ENCODE peak calls at places on chromosomes 2 and 18, in five cellular contexts. One of them, this sample, is unnamed.

GRCh38 chr2:238290079-238290478 is 1.7 kb upstream of the PER2 start:
- DNase-seq in H1: no peak
- DNase-seq in GM12891: no peak
- DNase-seq in SK-N-SH: no peak
- DNase-seq in K562: peak; percentile 29
- DNase-seq in this sample: no peak

GRCh38 chr2:26577442-26578433 is 63.4 kb downstream of the CIB4 start:
- DNase-seq in K562: peak; percentile 74
- DNase-seq in GM12891: peak; percentile 82
- DNase-seq in H1: peak; percentile 46
- DNase-seq in SK-N-SH: peak; percentile 94
- DNase-seq in this sample: peak; percentile 78

GRCh38 chr2:138665932-138666331 is 114.3 kb downstream of the NXPH2 start:
- DNase-seq in GM12891: no peak
- DNase-seq in H1: no peak
- DNase-seq in SK-N-SH: no peak
- DNase-seq in K562: no peak
- DNase-seq in this sample: no peak

GRCh38 chr2:44016282-44016681 is 20.5 kb upstream of the LRPPRC start:
- DNase-seq in GM12891: no peak
- DNase-seq in K562: peak; percentile 66
- DNase-seq in SK-N-SH: no peak
- DNase-seq in H1: peak; percentile 13
- DNase-seq in this sample: no peak

GRCh38 chr2:16287281-16287680 is 346.9 kb downstream of the MYCN start:
- DNase-seq in K562: no peak
- DNase-seq in H1: no peak
- DNase-seq in GM12891: no peak
- DNase-seq in SK-N-SH: no peak
- DNase-seq in this sample: no peak

GRCh38 chr2:68974946-68975665 is 670 bp downstream of the GKN1 start:
- DNase-seq in K562: no peak
- DNase-seq in H1: no peak
- DNase-seq in GM12891: no peak
- DNase-seq in SK-N-SH: no peak
- DNase-seq in this sample: no peak

GRCh38 chr2:21289994-21290393 is 166.2 kb downstream of the TDRD15 start:
- DNase-seq in K562: no peak
- DNase-seq in H1: no peak
- DNase-seq in GM12891: no peak
- DNase-seq in SK-N-SH: no peak
- DNase-seq in this sample: no peak

GRCh38 chr2:164114937-164115336 is 379.1 kb upstream of the FIGN start:
- DNase-seq in SK-N-SH: no peak
- DNase-seq in GM12891: no peak
- DNase-seq in K562: no peak
- DNase-seq in H1: no peak
- DNase-seq in this sample: no peak

GRCh38 chr2:172976076-172976579 is 99.5 kb upstream of the MAP3K20 start:
- DNase-seq in K562: no peak
- DNase-seq in GM12891: no peak
- DNase-seq in SK-N-SH: no peak
- DNase-seq in H1: no peak
- DNase-seq in this sample: no peak

GRCh38 chr2:196239622-196240587 is 68.5 kb upstream of the STK17B start:
- DNase-seq in GM12891: peak; percentile 20
- DNase-seq in K562: peak; percentile 71
- DNase-seq in H1: no peak
- DNase-seq in SK-N-SH: no peak
- DNase-seq in this sample: no peak

GRCh38 chr2:43051316-43051715 is 175.1 kb downstream of the ZFP36L2 start:
- DNase-seq in GM12891: no peak
- DNase-seq in SK-N-SH: no peak
- DNase-seq in H1: no peak
- DNase-seq in K562: no peak
- DNase-seq in this sample: no peak

GRCh38 chr2:237604960-237605359 is 14.4 kb upstream of the RAB17 start:
- DNase-seq in GM12891: no peak
- DNase-seq in SK-N-SH: no peak
- DNase-seq in H1: no peak
- DNase-seq in K562: no peak
- DNase-seq in this sample: no peak

GRCh38 chr2:46029332-46029811 is 267.8 kb upstream of the EPAS1 start:
- DNase-seq in H1: no peak
- DNase-seq in K562: no peak
- DNase-seq in SK-N-SH: no peak
- DNase-seq in GM12891: no peak
- DNase-seq in this sample: no peak

GRCh38 chr2:12928197-12928596 is 211.5 kb downstream of the TRIB2 start:
- DNase-seq in SK-N-SH: peak; percentile 41
- DNase-seq in K562: peak; percentile 36
- DNase-seq in GM12891: no peak
- DNase-seq in H1: no peak
- DNase-seq in this sample: no peak

GRCh38 chr2:224263571-224264043 is 138.3 kb downstream of the FAM124B start:
- DNase-seq in K562: no peak
- DNase-seq in H1: no peak
- DNase-seq in GM12891: no peak
- DNase-seq in SK-N-SH: no peak
- DNase-seq in this sample: no peak

GRCh38 chr2:42895134-42895795 is 102.9 kb upstream of the HAAO start:
- DNase-seq in GM12891: no peak
- DNase-seq in K562: no peak
- DNase-seq in SK-N-SH: no peak
- DNase-seq in H1: no peak
- DNase-seq in this sample: no peak

GRCh38 chr2:42569116-42569711 is 782 bp downstream of the MTA3 start:
- DNase-seq in K562: peak; percentile 38
- DNase-seq in SK-N-SH: peak; percentile 83
- DNase-seq in H1: no peak
- DNase-seq in GM12891: no peak
- DNase-seq in this sample: peak; percentile 48

GRCh38 chr2:110771549-110772382 is 39.4 kb downstream of the ACOXL start:
- DNase-seq in GM12891: no peak
- DNase-seq in SK-N-SH: no peak
- DNase-seq in K562: no peak
- DNase-seq in H1: no peak
- DNase-seq in this sample: no peak

GRCh38 chr2:125745514-125745913 is 910.4 kb upstream of the GYPC start:
- DNase-seq in GM12891: no peak
- DNase-seq in H1: peak; percentile 60
- DNase-seq in K562: peak; percentile 37
- DNase-seq in SK-N-SH: peak; percentile 26
- DNase-seq in this sample: no peak

GRCh38 chr2:29238497-29238896 is 123.3 kb downstream of the CLIP4 start:
- DNase-seq in H1: peak; percentile 13
- DNase-seq in SK-N-SH: peak; percentile 58
- DNase-seq in GM12891: peak; percentile 52
- DNase-seq in K562: peak; percentile 22
- DNase-seq in this sample: no peak

GRCh38 chr2:52532956-52533355 is 1234.6 kb upstream of the CHAC2 start:
- DNase-seq in SK-N-SH: no peak
- DNase-seq in H1: no peak
- DNase-seq in K562: no peak
- DNase-seq in GM12891: no peak
- DNase-seq in this sample: no peak

GRCh38 chr2:26988165-26988879 is 17.9 kb downstream of the MAPRE3 start:
- DNase-seq in H1: no peak
- DNase-seq in SK-N-SH: no peak
- DNase-seq in GM12891: no peak
- DNase-seq in K562: no peak
- DNase-seq in this sample: no peak

GRCh38 chr18:65725421-65726050 is 25.3 kb upstream of the CDH7 start:
- DNase-seq in SK-N-SH: peak; percentile 50
- DNase-seq in GM12891: no peak
- DNase-seq in K562: peak; percentile 6
- DNase-seq in H1: peak; percentile 38
- DNase-seq in this sample: no peak

GRCh38 chr2:159922563-159922962 is 124.6 kb upstream of the CD302 start:
- DNase-seq in H1: no peak
- DNase-seq in SK-N-SH: no peak
- DNase-seq in K562: no peak
- DNase-seq in GM12891: no peak
- DNase-seq in this sample: no peak

GRCh38 chr2:186531257-186531775 is 45.3 kb downstream of the ZC3H15 start:
- DNase-seq in SK-N-SH: no peak
- DNase-seq in K562: no peak
- DNase-seq in H1: no peak
- DNase-seq in GM12891: no peak
- DNase-seq in this sample: no peak

GRCh38 chr2:189648846-189649529 is 12.3 kb upstream of the ASNSD1 start:
- DNase-seq in SK-N-SH: no peak
- DNase-seq in K562: no peak
- DNase-seq in GM12891: no peak
- DNase-seq in H1: no peak
- DNase-seq in this sample: no peak

GRCh38 chr2:128752691-128753263 is 434.1 kb upstream of the HS6ST1 start:
- DNase-seq in K562: no peak
- DNase-seq in GM12891: no peak
- DNase-seq in H1: no peak
- DNase-seq in SK-N-SH: no peak
- DNase-seq in this sample: no peak

GRCh38 chr2:172097557-172098131 is 5.1 kb downstream of the DLX2 start:
- DNase-seq in GM12891: no peak
- DNase-seq in SK-N-SH: peak; percentile 53
- DNase-seq in K562: peak; percentile 65
- DNase-seq in H1: no peak
- DNase-seq in this sample: no peak

GRCh38 chr2:109632158-109632789 is 18.1 kb downstream of the SOWAHC start:
- DNase-seq in K562: no peak
- DNase-seq in GM12891: no peak
- DNase-seq in SK-N-SH: no peak
- DNase-seq in H1: no peak
- DNase-seq in this sample: no peak

GRCh38 chr2:109630441-109631425 is 16.6 kb downstream of the SOWAHC start:
- DNase-seq in GM12891: no peak
- DNase-seq in K562: no peak
- DNase-seq in H1: no peak
- DNase-seq in SK-N-SH: no peak
- DNase-seq in this sample: no peak

GRCh38 chr2:109631741-109632140 is 17.6 kb downstream of the SOWAHC start:
- DNase-seq in H1: no peak
- DNase-seq in K562: no peak
- DNase-seq in GM12891: no peak
- DNase-seq in SK-N-SH: no peak
- DNase-seq in this sample: no peak

GRCh38 chr2:109635426-109636289 is 21.5 kb downstream of the SOWAHC start:
- DNase-seq in GM12891: no peak
- DNase-seq in H1: no peak
- DNase-seq in SK-N-SH: no peak
- DNase-seq in K562: no peak
- DNase-seq in this sample: no peak

DNA sequence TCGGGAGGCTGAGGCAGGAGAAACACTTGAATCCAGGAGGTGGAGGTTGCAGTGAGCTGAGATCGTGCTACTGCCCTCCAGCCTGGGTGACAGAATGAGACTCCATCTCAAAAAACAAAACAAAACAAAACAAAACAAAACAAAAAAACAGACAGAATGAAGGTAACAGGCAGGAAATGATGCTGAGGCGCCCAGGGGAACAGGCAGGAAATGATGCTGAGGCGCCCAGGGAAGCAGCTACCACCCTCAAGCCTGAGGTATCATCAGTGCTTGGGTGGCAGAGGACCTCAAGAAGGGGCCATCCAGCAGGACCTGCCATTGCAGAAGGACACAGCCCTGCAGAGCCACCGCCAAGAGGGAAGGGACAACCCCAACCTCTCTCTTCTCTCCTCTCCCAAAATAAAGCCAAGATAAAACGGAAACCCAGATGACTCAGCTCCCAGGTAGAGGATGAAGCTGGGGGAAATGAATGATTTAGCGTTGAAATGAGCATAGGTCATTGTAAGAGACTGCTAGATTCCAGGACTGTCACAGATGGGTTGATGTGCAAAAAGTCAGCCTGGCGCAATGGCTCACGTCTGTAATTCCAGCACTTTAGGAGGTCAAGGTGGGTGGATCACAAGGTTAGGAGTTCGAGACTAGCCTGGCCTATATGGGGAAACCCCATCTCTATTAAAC is 19.3 kb downstream of the SOWAHC start:
- DNase-seq in K562: no peak
- DNase-seq in SK-N-SH: no peak
- DNase-seq in H1: no peak
- DNase-seq in GM12891: no peak
- DNase-seq in this sample: no peak
- TF ChIP-seq TAF1 in K562: no peak
- TF ChIP-seq TAF1 in SK-N-SH: no peak
- TF ChIP-seq TAF1 in H1: no peak
- TF ChIP-seq TAF1 in GM12891: no peak
- TF ChIP-seq TAF1 in this sample: no peak

GRCh38 chr18:21458322-21458721 is 142.2 kb downstream of the ESCO1 start:
- DNase-seq in H1: no peak
- DNase-seq in SK-N-SH: no peak
- DNase-seq in K562: no peak
- DNase-seq in GM12891: no peak
- DNase-seq in this sample: no peak
- TF ChIP-seq POLR2AphosphoS5 in H1: no peak
- TF ChIP-seq POLR2AphosphoS5 in SK-N-SH: no peak
- TF ChIP-seq POLR2AphosphoS5 in K562: no peak
- TF ChIP-seq POLR2AphosphoS5 in GM12891: no peak
- TF ChIP-seq POLR2AphosphoS5 in this sample: no peak

GRCh38 chr2:240989451-240990265 is 8.8 kb upstream of the SNED1 start:
- DNase-seq in SK-N-SH: no peak
- DNase-seq in GM12891: no peak
- DNase-seq in H1: no peak
- DNase-seq in K562: peak; percentile 34
- DNase-seq in this sample: no peak
- TF ChIP-seq TAF1 in SK-N-SH: no peak
- TF ChIP-seq TAF1 in GM12891: no peak
- TF ChIP-seq TAF1 in H1: no peak
- TF ChIP-seq TAF1 in K562: no peak
- TF ChIP-seq TAF1 in this sample: no peak

GRCh38 chr18:13376841-13377351 is 158.3 kb downstream of the LDLRAD4 start:
- DNase-seq in H1: no peak
- DNase-seq in GM12891: no peak
- DNase-seq in SK-N-SH: no peak
- DNase-seq in K562: no peak
- DNase-seq in this sample: no peak
- TF ChIP-seq POLR2AphosphoS5 in H1: no peak
- TF ChIP-seq POLR2AphosphoS5 in GM12891: no peak
- TF ChIP-seq POLR2AphosphoS5 in SK-N-SH: no peak
- TF ChIP-seq POLR2AphosphoS5 in K562: no peak
- TF ChIP-seq POLR2AphosphoS5 in this sample: no peak

This sample was measured in GM12892.